ENCODE peak calls at places on chromosomes 3 and 15, in six cellular contexts. E is tibial artery, T is ovary, V is adrenal gland, H is IMR-90, X is fibroblast of lung. W is an unnamed sample.

GRCh38 chr3:65783117-65783516 is 255.6 kb downstream of the MAGI1 start:
- DNase-seq in V (no peak), H (peak; percentile 11), T (no peak), E (no peak), X (no peak), W (no peak)

GRCh38 chr15:99986297-99987118 is 253.3 kb upstream of the LYSMD4 start:
- DNase-seq in X (peak; percentile 23), E (no peak), V (no peak), H (no peak), T (no peak), W (peak; percentile 19)

GRCh38 chr3:186209810-186210752 is 101.2 kb upstream of the ETV5 start:
- DNase-seq in V (peak; percentile 87), H (peak; percentile 72), T (peak; percentile 50), X (peak; percentile 89), E (peak; percentile 34), W (peak; percentile 76)

GRCh38 chr3:139906441-139906840 is 28.5 kb upstream of the CLSTN2 start:
- DNase-seq in X (peak; percentile 4), H (peak; percentile 22), V (peak; percentile 23), T (no peak), E (no peak), W (no peak)

GRCh38 chr3:4394048-4394447 is 73.0 kb downstream of the SUMF1 start:
- DNase-seq in E (no peak), H (peak; percentile 28), T (no peak), X (peak; percentile 21), V (no peak), W (no peak)

GRCh38 chr15:38885477-38885952 is 320.9 kb upstream of the RASGRP1 start:
- DNase-seq in V (no peak), T (no peak), E (no peak), H (no peak), X (peak; percentile 67), W (no peak)

GRCh38 chr3:3191675-3192480 is 12.4 kb upstream of the CRBN start:
- DNase-seq in X (no peak), E (no peak), V (no peak), T (no peak), H (no peak), W (no peak)

GRCh38 chr3:54859204-54859603 is 68.7 kb downstream of the LRTM1 start:
- DNase-seq in T (no peak), V (no peak), E (no peak), H (peak; percentile 68), X (no peak), W (no peak)

GRCh38 chr3:32969656-32970055 is 18.2 kb downstream of the CCR4 start:
- DNase-seq in X (peak; percentile 17), E (no peak), T (no peak), V (no peak), H (peak; percentile 42), W (no peak)

GRCh38 chr3:53525765-53526761 is 31.7 kb downstream of the CACNA1D start:
- DNase-seq in E (no peak), H (no peak), T (no peak), V (peak; percentile 45), X (peak; percentile 11), W (peak; percentile 43)

GRCh38 chr3:170909129-170909903 is 879 bp upstream of the EIF5A2 start:
- DNase-seq in E (peak; percentile 25), X (peak; percentile 88), V (peak; percentile 9), T (no peak), H (peak; percentile 97), W (no peak)

GRCh38 chr3:106589306-106589942 is 720.6 kb upstream of the CBLB start:
- DNase-seq in T (no peak), X (peak; percentile 22), V (no peak), E (no peak), H (peak; percentile 27), W (no peak)

GRCh38 chr15:101045236-101045646 is 126.1 kb downstream of the LRRK1 start:
- DNase-seq in V (no peak), X (peak; percentile 94), T (peak; percentile 59), H (peak; percentile 47), E (peak; percentile 2), W (no peak)

GRCh38 chr3:134992180-134992579 is 197.1 kb downstream of the EPHB1 start:
- DNase-seq in X (no peak), V (no peak), T (no peak), H (no peak), E (no peak), W (no peak)

GRCh38 chr3:198109883-198110282 is 149.9 kb downstream of the LMLN start:
- DNase-seq in V (no peak), E (no peak), H (no peak), T (no peak), X (no peak), W (no peak)

GRCh38 chr3:178966299-178967183 is 105.1 kb downstream of the ZMAT3 start:
- DNase-seq in V (no peak), T (peak; percentile 40), H (peak; percentile 37), X (peak; percentile 67), E (no peak), W (no peak)

GRCh38 chr3:101676219-101676764 is 640 bp downstream of the ZBTB11 start:
- DNase-seq in X (peak; percentile 95), H (peak; percentile 96), E (peak; percentile 91), T (peak; percentile 95), V (peak; percentile 96), W (peak; percentile 98)

GRCh38 chr15:82835391-82835917 is 26.0 kb downstream of the WHAMM start:
- DNase-seq in H (no peak), V (no peak), T (no peak), X (no peak), E (no peak), W (no peak)

GRCh38 chr3:122974764-122975162 is 52.8 kb downstream of the SEMA5B start:
- DNase-seq in V (peak; percentile 56), E (no peak), X (peak; percentile 46), H (peak; percentile 54), T (peak; percentile 66), W (no peak)

GRCh38 chr15:65611888-65612615 is 1.1 kb upstream of the INTS14 start:
- DNase-seq in X (no peak), H (no peak), T (no peak), V (no peak), E (no peak), W (no peak)

GRCh38 chr3:158845748-158846350 is 44.0 kb downstream of the MFSD1 start:
- DNase-seq in V (no peak), E (no peak), X (peak; percentile 19), H (no peak), T (no peak), W (no peak)

GRCh38 chr3:66220066-66220465 is 735 bp upstream of the SLC25A26 start:
- DNase-seq in T (no peak), X (no peak), V (no peak), E (no peak), H (no peak), W (no peak)

GRCh38 chr3:49992351-49992750 is 52.4 kb downstream of the RBM6 start:
- DNase-seq in H (no peak), T (no peak), X (no peak), E (no peak), V (no peak), W (no peak)

GRCh38 chr3:140086642-140087041 is 151.7 kb downstream of the CLSTN2 start:
- DNase-seq in T (no peak), H (no peak), E (no peak), X (no peak), V (no peak), W (no peak)

GRCh38 chr15:100209204-100209603 is 132.6 kb downstream of the ADAMTS17 start:
- DNase-seq in V (peak; percentile 58), T (peak; percentile 38), E (peak; percentile 40), H (no peak), X (no peak), W (peak; percentile 75)

DNA sequence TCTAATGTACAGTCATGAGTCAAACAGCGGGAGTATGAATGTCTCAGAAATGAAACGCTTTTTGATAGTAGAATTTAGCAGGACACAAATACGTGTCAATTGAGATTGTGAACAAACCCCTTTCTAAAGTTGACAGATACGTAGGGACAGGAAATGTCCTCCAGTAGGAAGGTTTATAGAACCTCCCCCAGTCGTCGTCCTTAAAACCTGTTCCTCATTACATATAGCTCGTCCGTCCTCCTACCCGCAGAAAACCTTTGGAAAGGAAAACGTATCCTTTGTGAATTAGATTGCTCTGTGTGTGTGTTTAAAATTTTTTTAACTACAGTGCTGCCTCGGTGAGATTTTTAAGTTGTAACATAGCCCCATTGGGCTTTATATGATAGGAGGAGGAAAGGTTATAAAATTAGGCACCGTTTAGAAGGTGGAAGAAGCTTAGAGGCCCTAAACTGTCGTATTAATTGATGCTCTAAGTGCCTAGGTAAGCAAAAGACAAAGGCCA is 4.1 kb downstream of the UBE2E1 start:
- DNase-seq in X (no peak), T (no peak), V (no peak), H (no peak), E (no peak), W (no peak)
- H3K4me1 ChIP-seq in X (peaks cover 5% of the 10 kb centered on the region), T (peaks cover 4% of the 10 kb centered on the region), V (peaks cover 14% of the 10 kb centered on the region), H (peaks cover 2% of the 10 kb centered on the region), E (peaks cover 46% of the 10 kb centered on the region), W (peaks cover 54% of the 10 kb centered on the region)

GRCh38 chr15:29568840-29569532 is 253.3 kb downstream of the TJP1 start:
- DNase-seq in V (no peak), E (no peak), X (no peak), T (no peak), H (no peak), W (no peak)
- TF ChIP-seq CTCF in V (no peak), E (no peak), X (no peak), T (no peak), H (no peak), W (no peak)

DNA sequence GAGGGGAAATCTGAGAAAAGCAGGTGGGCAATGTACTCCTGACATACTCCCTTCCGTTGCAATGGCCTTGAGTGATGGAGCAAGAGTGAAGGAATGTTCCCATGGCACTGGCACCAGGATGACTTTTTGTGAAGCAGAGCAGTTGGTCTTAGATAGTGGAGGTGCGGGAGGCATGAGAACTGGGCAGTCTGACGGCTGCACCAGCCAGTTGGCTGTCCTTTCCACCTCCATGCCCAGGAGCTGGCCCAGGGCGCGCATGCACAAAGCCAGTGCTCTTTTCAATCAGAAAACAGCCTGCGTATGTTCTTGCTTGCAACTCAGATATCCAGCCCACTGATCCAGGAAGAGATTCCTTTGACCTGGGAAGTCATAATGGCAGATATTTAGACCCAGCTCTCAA is 136.8 kb downstream of the PGPEP1L start:
- DNase-seq in X (no peak), V (no peak), H (no peak), E (no peak), T (no peak), W (peak; percentile 77)
- H3K4me1 ChIP-seq in X (peaks cover 22% of the 10 kb centered on the region), V (peaks cover 11% of the 10 kb centered on the region), H (peaks cover 26% of the 10 kb centered on the region), E (peaks cover 82% of the 10 kb centered on the region), T (peaks cover 23% of the 10 kb centered on the region), W (peaks cover 20% of the 10 kb centered on the region)

DNA sequence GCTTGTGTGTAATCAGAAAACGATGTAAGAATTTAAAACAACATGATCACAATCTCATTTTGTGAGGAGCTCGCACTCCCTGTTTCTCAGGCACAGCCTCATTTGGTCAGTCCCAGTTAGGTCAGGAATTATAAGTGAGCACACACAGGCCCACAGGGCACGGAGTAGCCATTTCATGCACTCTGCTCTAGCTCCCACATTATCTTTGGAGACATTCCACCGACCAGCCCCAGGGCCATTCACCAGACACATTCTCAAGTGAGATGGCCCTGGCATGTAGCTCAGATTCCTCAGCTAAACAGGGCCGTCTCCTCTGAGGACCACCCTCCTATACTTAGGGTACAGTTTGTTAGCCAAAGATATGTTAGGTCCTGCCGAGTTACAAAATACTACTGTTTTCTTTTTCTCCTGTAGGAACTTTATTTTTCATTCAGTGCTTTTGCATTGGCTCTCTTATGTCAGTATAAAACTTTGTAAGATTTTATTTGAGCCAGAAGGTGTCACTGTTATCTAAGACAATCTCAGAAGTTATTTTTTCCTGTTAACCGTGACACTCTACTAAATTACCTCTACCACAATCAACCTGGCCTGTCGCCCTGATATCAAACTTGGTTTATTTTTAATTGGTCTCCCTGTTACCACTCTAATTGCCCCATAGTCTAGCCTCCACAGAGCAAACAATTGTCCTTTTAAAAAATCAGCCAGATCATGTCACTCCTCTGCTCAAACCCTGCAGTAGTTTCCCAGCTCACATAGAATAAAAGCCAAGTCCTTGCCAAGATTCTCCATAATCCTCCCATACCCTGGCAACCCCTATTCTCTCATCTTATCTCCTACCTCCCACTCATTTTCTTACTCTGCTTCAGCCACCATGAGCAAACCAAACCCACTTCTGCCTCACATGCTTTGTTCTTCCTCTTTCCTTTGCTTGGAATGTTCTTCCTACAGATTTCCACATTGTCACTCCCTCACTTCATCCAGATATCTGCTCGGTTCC is 105.7 kb downstream of the PPP2R3A start:
- DNase-seq in T (no peak), H (peak; percentile 27), X (peak; percentile 41), V (peak; percentile 14), E (peak; percentile 30), W (no peak)
- TF ChIP-seq CTCF in T (no peak), H (no peak), X (no peak), V (no peak), E (no peak), W (peak; percentile 22)